ENCODE peak calls at places on chromosome 2, in nine cellular contexts. O is Panc1, V is ovary, X is upper lobe of right lung, M is SK-N-SH, P is right lobe of liver, Q is spleen, W is WERI-Rb-1, G is lower lobe of right lung. B is an unnamed sample.

GRCh38 chr2:202408546-202409140 is 32.5 kb downstream of the BMPR2 start:
- DNase-seq in O (no peak), V (no peak), X (no peak), M (no peak), P (no peak), Q (no peak), W (no peak), G (no peak), B (no peak)

GRCh38 chr2:42927334-42928160 is 135.2 kb upstream of the HAAO start:
- DNase-seq in O (no peak), V (no peak), X (no peak), M (no peak), P (no peak), Q (no peak), W (no peak), G (no peak), B (no peak)

GRCh38 chr2:5560981-5561380 is 131.2 kb upstream of the SOX11 start:
- DNase-seq in O (no peak), V (no peak), X (no peak), M (peak; percentile 32), P (no peak), Q (no peak), W (no peak), G (no peak), B (no peak)

GRCh38 chr2:235495373-235496238 is 1.8 kb downstream of the AGAP1 start:
- DNase-seq in O (no peak), V (no peak), X (no peak), M (no peak), P (no peak), Q (no peak), W (no peak), G (no peak), B (no peak)

GRCh38 chr2:108925286-108925685 is 63.7 kb downstream of the EDAR start:
- DNase-seq in O (no peak), V (no peak), X (no peak), M (no peak), P (no peak), Q (peak; percentile 65), W (no peak), G (no peak), B (peak; percentile 36)

GRCh38 chr2:181683518-181684453 is 3.5 kb upstream of the NEUROD1 start:
- DNase-seq in O (no peak), V (no peak), X (no peak), M (peak; percentile 92), P (peak; percentile 38), Q (no peak), W (peak; percentile 93), G (no peak), B (no peak)

GRCh38 chr2:235594964-235595363 is 101.1 kb downstream of the AGAP1 start:
- DNase-seq in O (no peak), V (no peak), X (no peak), M (no peak), P (no peak), Q (peak; percentile 50), W (no peak), G (no peak), B (no peak)

GRCh38 chr2:111117666-111118454 is 2.9 kb upstream of the BCL2L11 start:
- DNase-seq in O (no peak), V (peak; percentile 21), X (no peak), M (no peak), P (peak; percentile 61), Q (peak; percentile 84), W (no peak), G (peak; percentile 51), B (no peak)

GRCh38 chr2:174836345-174836999 is 72.2 kb upstream of the CHRNA1 start:
- DNase-seq in O (no peak), V (no peak), X (no peak), M (no peak), P (no peak), Q (no peak), W (no peak), G (no peak), B (peak; percentile 60)

GRCh38 chr2:106599540-106599939 is 112.4 kb downstream of the CD8B2 start:
- DNase-seq in O (no peak), V (no peak), X (no peak), M (no peak), P (no peak), Q (no peak), W (no peak), G (no peak), B (no peak)

GRCh38 chr2:239029958-239030357 is 182.1 kb downstream of the TWIST2 start:
- DNase-seq in O (no peak), V (no peak), X (no peak), M (no peak), P (no peak), Q (peak; percentile 46), W (no peak), G (no peak), B (peak; percentile 18)

GRCh38 chr2:195710407-195710806 is 53.4 kb downstream of the SLC39A10 start:
- DNase-seq in O (no peak), V (no peak), X (no peak), M (no peak), P (no peak), Q (no peak), W (no peak), G (no peak), B (no peak)

GRCh38 chr2:233457356-233457755 is 103.1 kb downstream of the DGKD start:
- DNase-seq in O (no peak), V (peak; percentile 11), X (no peak), M (no peak), P (no peak), Q (peak; percentile 19), W (no peak), G (no peak), B (no peak)

GRCh38 chr2:233456934-233457333 is 102.6 kb downstream of the DGKD start:
- DNase-seq in O (no peak), V (peak; percentile 11), X (no peak), M (no peak), P (peak; percentile 38), Q (peak; percentile 41), W (no peak), G (peak; percentile 17), B (no peak)

GRCh38 chr2:233458031-233458610 is 103.8 kb downstream of the DGKD start:
- DNase-seq in O (no peak), V (no peak), X (no peak), M (no peak), P (peak; percentile 37), Q (peak; percentile 60), W (no peak), G (peak; percentile 20), B (no peak)

GRCh38 chr2:233459426-233459825 is 105.1 kb downstream of the DGKD start:
- DNase-seq in O (no peak), V (no peak), X (no peak), M (no peak), P (no peak), Q (no peak), W (no peak), G (no peak), B (no peak)

DNA sequence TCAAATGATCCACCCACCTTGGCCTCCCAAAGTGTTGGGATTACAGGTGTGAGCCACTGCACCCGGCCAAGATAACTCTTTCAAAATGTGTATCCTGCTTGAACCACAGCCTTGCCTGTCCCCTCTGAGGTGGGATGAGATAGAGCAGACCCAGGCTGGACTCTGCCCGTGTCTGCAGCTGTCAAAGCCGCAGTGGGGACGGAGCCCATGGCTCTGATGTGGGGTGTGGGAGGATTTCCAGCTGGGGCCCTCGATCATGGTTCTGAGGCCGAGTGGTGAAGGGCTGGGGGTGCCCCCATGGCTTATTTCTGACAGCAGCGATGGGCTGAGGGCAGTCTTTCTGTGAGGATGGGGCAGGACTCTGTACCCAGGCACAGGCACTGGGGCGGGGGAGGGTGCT is 104.5 kb downstream of the DGKD start:
- DNase-seq in O (no peak), V (no peak), X (no peak), M (no peak), P (no peak), Q (no peak), W (no peak), G (no peak), B (no peak)
- TF ChIP-seq CTCF in O (no peak), V (no peak), X (no peak), M (no peak), P (no peak), Q (no peak), W (no peak), G (no peak), B (no peak)

GRCh38 chr2:152542344-152542994 is 174.8 kb downstream of the PRPF40A start:
- DNase-seq in O (no peak), V (no peak), X (no peak), M (no peak), P (no peak), Q (no peak), W (no peak), G (no peak), B (no peak)
- H3K27ac ChIP-seq in O (peak overlapping the region; percentile 32), V (peak overlapping the region; percentile 62), X (no peak overlapping the region), M (peak overlapping the region; percentile 83), P (no peak overlapping the region), Q (no peak overlapping the region), W (no peak overlapping the region), G (peak overlapping the region; percentile 15), B (peak overlapping the region; percentile 84)

GRCh38 chr2:207160115-207160514 is 5.6 kb downstream of the KLF7 start:
- DNase-seq in O (no peak), V (no peak), X (no peak), M (no peak), P (no peak), Q (no peak), W (no peak), G (no peak), B (no peak)

GRCh38 chr2:207161724-207162123 is 4.0 kb downstream of the KLF7 start:
- DNase-seq in O (no peak), V (no peak), X (no peak), M (no peak), P (no peak), Q (no peak), W (no peak), G (no peak), B (no peak)

GRCh38 chr2:207162319-207162718 is 3.4 kb downstream of the KLF7 start:
- DNase-seq in O (no peak), V (no peak), X (no peak), M (no peak), P (no peak), Q (no peak), W (no peak), G (no peak), B (no peak)

GRCh38 chr2:207163053-207163814 is 2.5 kb downstream of the KLF7 start:
- DNase-seq in O (no peak), V (no peak), X (no peak), M (no peak), P (no peak), Q (no peak), W (no peak), G (no peak), B (no peak)

DNA sequence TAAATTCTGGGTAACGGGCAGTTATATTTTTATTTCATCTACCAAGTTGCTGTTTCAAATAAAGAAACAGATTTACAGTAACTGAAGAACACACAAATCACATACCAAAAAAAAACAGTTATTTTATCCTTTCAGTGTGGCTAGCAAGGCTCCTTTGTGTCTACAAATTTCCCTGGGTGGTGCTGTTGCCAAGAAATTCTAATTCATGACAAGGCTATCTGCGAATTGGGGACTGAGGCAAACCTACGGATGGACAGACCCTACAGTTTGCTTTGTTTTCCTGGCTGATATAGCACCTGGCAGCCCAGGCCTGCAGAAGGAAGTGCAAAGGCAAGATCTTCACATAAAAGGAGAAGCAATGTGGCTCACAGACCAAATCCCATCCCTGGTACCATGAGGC is 4.5 kb downstream of the KLF7 start:
- DNase-seq in O (no peak), V (no peak), X (no peak), M (no peak), P (no peak), Q (no peak), W (no peak), G (no peak), B (no peak)
- TF ChIP-seq CTCF in O (no peak), V (no peak), X (no peak), M (peak; percentile 23), P (no peak), Q (no peak), W (no peak), G (no peak), B (no peak)

GRCh38 chr2:263022-263738 is 652 bp downstream of the SH3YL1 start:
- DNase-seq in O (no peak), V (peak; percentile 35), X (peak; percentile 60), M (no peak), P (no peak), Q (peak; percentile 87), W (no peak), G (no peak), B (no peak)
- H3K27ac ChIP-seq in O (peak overlapping the region; percentile 69), V (no peak overlapping the region), X (peak overlapping the region; percentile 83), M (no peak overlapping the region), P (peak overlapping the region; percentile 73), Q (peak overlapping the region; percentile 87), W (no peak overlapping the region), G (peak overlapping the region; percentile 87), B (peak overlapping the region; percentile 58)

B was measured in RWPE2.